ENCODE peak calls at places on chromosomes 16 and 17, in four cellular contexts. U is Caco-2, P is breast epithelium, C is tibial nerve. A is an unnamed sample.

GRCh38 chr16:19382887-19383816 is 34.5 kb upstream of the TMC5 start:
- DNase-seq in U (no peak), P (no peak), C (no peak), A (no peak)

GRCh38 chr16:46496701-46497100 is 124.5 kb downstream of the SHCBP1 start:
- DNase-seq in U (no peak), P (no peak), C (no peak), A (no peak)

GRCh38 chr16:194516-194915 is 14.3 kb downstream of the HBQ1 start:
- DNase-seq in U (no peak), P (no peak), C (no peak), A (peak; percentile 75)

GRCh38 chr16:51880776-51881175 is 666.2 kb downstream of the TOX3 start:
- DNase-seq in U (no peak), P (no peak), C (no peak), A (peak; percentile 91)

GRCh38 chr16:3089717-3090592 is 9.1 kb downstream of the ZSCAN10 start:
- DNase-seq in U (no peak), P (no peak), C (no peak), A (no peak)

GRCh38 chr17:1109606-1110523 is 69.9 kb downstream of the ABR start:
- DNase-seq in U (peak; percentile 90), P (no peak), C (no peak), A (peak; percentile 18)

GRCh38 chr16:31477220-31478216 is 5.4 kb upstream of the SLC5A2 start:
- DNase-seq in U (peak; percentile 88), P (peak; percentile 77), C (no peak), A (no peak)

GRCh38 chr17:64036198-64036922 is 15.9 kb upstream of the ICAM2 start:
- DNase-seq in U (no peak), P (no peak), C (no peak), A (no peak)

GRCh38 chr17:80285237-80285920 is 24.7 kb downstream of the RNF213 start:
- DNase-seq in U (no peak), P (no peak), C (no peak), A (no peak)

GRCh38 chr17:70310251-70310672 is 140.9 kb downstream of the KCNJ2 start:
- DNase-seq in U (no peak), P (no peak), C (no peak), A (no peak)

GRCh38 chr17:51687887-51688286 is 427.5 kb downstream of the UTP18 start:
- DNase-seq in U (no peak), P (no peak), C (no peak), A (no peak)

GRCh38 chr17:81831957-81832607 is 1.0 kb downstream of the MCRIP1 start:
- DNase-seq in U (no peak), P (no peak), C (no peak), A (no peak)

GRCh38 chr16:30600215-30600614 is 10.0 kb downstream of the ZNF689 start:
- DNase-seq in U (no peak), P (no peak), C (no peak), A (no peak)

GRCh38 chr16:31711344-31711845 is 162.2 kb upstream of the ZNF267 start:
- DNase-seq in U (no peak), P (no peak), C (no peak), A (no peak)

GRCh38 chr16:88888778-88889387 is 22.4 kb upstream of the PABPN1L start:
- DNase-seq in U (no peak), P (no peak), C (peak; percentile 49), A (no peak)

GRCh38 chr16:27446721-27447120 is 44.7 kb downstream of the IL21R start:
- DNase-seq in U (no peak), P (no peak), C (no peak), A (no peak)

GRCh38 chr16:25014500-25015147 is 545 bp downstream of the ARHGAP17 start:
- DNase-seq in U (no peak), P (peak; percentile 52), C (no peak), A (peak; percentile 57)

GRCh38 chr16:17657037-17657436 is 186.3 kb upstream of the XYLT1 start:
- DNase-seq in U (no peak), P (no peak), C (no peak), A (no peak)

GRCh38 chr17:61217878-61218437 is 181.7 kb upstream of the TBX2 start:
- DNase-seq in U (no peak), P (no peak), C (no peak), A (no peak)

GRCh38 chr17:30922235-30922993 is 669 bp downstream of the ADAP2 start:
- DNase-seq in U (no peak), P (no peak), C (no peak), A (no peak)

GRCh38 chr17:21841839-21842238 is 149.5 kb downstream of the KCNJ18 start:
- DNase-seq in U (no peak), P (no peak), C (no peak), A (no peak)
- H3K4me3 ChIP-seq in U (no peak overlapping the region), P (no peak overlapping the region), C (no peak overlapping the region), A (no peak overlapping the region)

GRCh38 chr16:35651841-35652240 is 2192.4 kb downstream of the TP53TG3F start:
- DNase-seq in U (no peak), P (no peak), C (no peak), A (no peak)
- H3K4me3 ChIP-seq in U (no peak overlapping the region), P (no peak overlapping the region), C (no peak overlapping the region), A (no peak overlapping the region)

DNA sequence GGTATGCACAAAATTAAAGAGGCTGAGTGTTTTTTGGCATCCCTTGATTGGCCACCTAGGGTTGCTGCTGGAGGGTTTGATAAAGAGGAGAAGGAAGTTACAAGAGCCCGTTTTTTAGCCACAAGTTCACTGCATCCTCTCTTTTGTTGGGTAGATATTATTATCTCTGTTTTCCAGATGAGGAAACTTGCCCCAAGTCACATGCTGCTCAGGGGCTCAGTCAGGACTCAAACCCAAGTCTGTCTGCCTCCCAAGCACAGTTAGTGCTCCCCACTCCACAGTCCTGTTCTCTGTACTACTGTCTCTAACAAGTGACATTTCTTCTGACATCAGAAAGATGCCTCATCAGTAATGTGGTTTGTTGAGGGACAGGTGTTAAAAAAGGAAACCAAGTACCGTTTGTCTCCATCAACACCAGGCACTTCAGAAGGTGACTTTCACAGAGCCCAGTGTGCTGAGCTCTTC is 1.4 kb downstream of the NT5M start:
- DNase-seq in U (no peak), P (no peak), C (no peak), A (no peak)
- H3K4me3 ChIP-seq in U (no peak overlapping the region), P (no peak overlapping the region), C (no peak overlapping the region), A (no peak overlapping the region)

GRCh38 chr16:57721765-57722499 is 13.6 kb upstream of the KATNB1 start:
- DNase-seq in U (peak; percentile 26), P (no peak), C (no peak), A (no peak)

GRCh38 chr16:57722651-57723050 is 12.9 kb upstream of the KATNB1 start:
- DNase-seq in U (no peak), P (no peak), C (no peak), A (no peak)

GRCh38 chr16:57720142-57720575 is 15.4 kb upstream of the KATNB1 start:
- DNase-seq in U (peak; percentile 80), P (no peak), C (no peak), A (peak; percentile 77)

GRCh38 chr16:57723170-57723569 is 12.4 kb upstream of the KATNB1 start:
- DNase-seq in U (peak; percentile 41), P (no peak), C (no peak), A (peak; percentile 28)

DNA sequence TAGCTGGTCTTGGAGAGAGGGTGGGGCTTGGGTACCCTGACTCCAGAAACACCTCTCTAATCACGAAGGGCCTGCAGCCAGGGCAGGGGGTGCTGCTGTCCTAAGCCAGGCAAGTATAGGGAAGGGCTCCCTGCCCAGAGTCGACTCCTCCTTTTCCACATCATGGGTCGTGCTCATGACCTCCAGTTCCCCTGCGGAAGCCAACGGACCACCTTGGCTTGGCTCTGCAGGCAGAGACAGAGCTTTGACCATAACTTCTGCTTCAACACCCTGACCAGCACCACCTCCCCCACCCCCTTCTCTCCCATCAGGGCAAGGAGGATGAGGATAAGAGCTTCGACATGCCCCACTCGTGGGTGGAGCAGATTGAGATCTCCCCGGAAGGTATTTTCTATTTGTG is 14.2 kb upstream of the KATNB1 start:
- DNase-seq in U (peak; percentile 30), P (no peak), C (no peak), A (no peak)
- H3K4me3 ChIP-seq in U (no peak overlapping the region), P (no peak overlapping the region), C (no peak overlapping the region), A (no peak overlapping the region)

DNA sequence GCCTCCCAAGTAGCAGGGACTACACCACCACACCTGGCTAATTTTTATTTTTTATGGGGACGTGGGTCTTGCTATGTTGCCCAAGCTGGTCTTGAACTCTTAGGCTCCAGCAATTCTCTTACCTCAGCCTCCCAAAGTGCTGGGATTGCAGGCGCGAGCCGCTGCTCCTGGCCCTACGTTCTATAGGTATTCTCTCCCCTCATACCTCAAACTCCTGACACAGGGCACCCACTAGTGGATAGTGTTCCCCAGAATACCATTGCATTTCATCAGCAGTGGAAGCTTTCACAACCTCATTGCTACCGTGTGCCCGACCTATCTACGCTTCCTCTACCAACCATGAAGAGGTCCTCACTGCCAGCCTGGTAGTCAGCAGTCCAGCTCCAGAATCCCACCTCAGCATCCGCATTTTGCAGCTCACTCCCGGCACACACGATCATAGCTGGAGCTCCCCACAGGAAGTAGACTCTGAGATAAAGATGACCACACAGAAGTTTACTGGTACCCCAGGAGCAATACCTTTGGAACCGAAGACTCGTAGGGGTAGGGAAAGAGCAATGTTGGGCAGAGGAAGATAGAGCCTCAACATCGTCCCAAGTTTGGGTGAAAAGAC is 9.3 kb downstream of the CTRB2 start:
- DNase-seq in U (peak; percentile 32), P (no peak), C (no peak), A (peak; percentile 30)
- H3K4me3 ChIP-seq in U (no peak overlapping the region), P (no peak overlapping the region), C (no peak overlapping the region), A (peak overlapping the region; percentile 45)

DNA sequence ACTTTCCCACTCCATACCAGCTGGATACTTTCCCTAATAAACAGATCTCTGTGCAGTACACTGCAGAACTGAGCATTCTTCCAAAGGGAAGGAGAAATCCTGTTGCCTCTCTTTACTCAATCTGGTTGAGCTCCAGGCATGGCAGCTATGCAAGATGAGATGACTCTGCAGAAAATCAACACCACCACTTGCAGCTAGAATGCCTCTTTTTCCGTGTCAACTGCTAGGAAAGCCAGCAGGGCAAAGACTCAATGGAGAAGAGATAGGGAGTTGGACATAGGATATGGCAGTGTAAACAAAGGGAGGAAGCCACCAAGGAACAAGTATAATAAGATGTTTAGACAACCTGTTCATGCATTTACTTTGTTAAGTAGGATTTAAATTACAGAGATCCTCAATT is 40.4 kb upstream of the CORO6 start:
- DNase-seq in U (no peak), P (no peak), C (no peak), A (peak; percentile 57)
- H3K4me3 ChIP-seq in U (no peak overlapping the region), P (no peak overlapping the region), C (no peak overlapping the region), A (no peak overlapping the region)

GRCh38 chr17:6027342-6028024 is 42.7 kb upstream of the WSCD1 start:
- DNase-seq in U (no peak), P (no peak), C (no peak), A (no peak)
- H3K4me3 ChIP-seq in U (no peak overlapping the region), P (no peak overlapping the region), C (no peak overlapping the region), A (no peak overlapping the region)

GRCh38 chr17:68542698-68543463 is 30.7 kb downstream of the PRKAR1A start:
- DNase-seq in U (no peak), P (no peak), C (no peak), A (no peak)

GRCh38 chr17:68540981-68541380 is 28.8 kb downstream of the PRKAR1A start:
- DNase-seq in U (no peak), P (no peak), C (no peak), A (no peak)

GRCh38 chr17:68539536-68540469 is 27.6 kb downstream of the PRKAR1A start:
- DNase-seq in U (no peak), P (no peak), C (no peak), A (peak; percentile 55)

GRCh38 chr17:68544111-68544510 is 31.9 kb downstream of the PRKAR1A start:
- DNase-seq in U (no peak), P (no peak), C (no peak), A (no peak)

GRCh38 chr17:68541816-68542215 is 29.6 kb downstream of the PRKAR1A start:
- DNase-seq in U (no peak), P (no peak), C (no peak), A (no peak)
- H3K4me3 ChIP-seq in U (no peak overlapping the region), P (no peak overlapping the region), C (no peak overlapping the region), A (no peak overlapping the region)

A was measured in choroid plexus epithelial cell.